ENCODE peak calls at places on chromosomes 3 and 15, in five cellular contexts. P, L, X, W and J are unnamed samples.

GRCh38 chr3:63960048-63960711 is 48.0 kb upstream of the SCAANT1 start:
- DNase-seq in P (no peak), L (no peak), X (no peak), W (peak), J (no peak)

GRCh38 chr3:101561630-101562328 is at the start of gene TRMT10C:
- DNase-seq in P (peak), L (peak), X (no peak), W (peak), J (peak)

GRCh38 chr3:150410311-150411105 is 2.4 kb downstream of the TSC22D2 start:
- DNase-seq in P (peak), L (peak), X (no peak), W (peak), J (peak)

GRCh38 chr3:42706721-42707619 is 4.4 kb upstream of the HHATL start:
- DNase-seq in P (no peak), L (no peak), X (no peak), W (no peak), J (no peak)

GRCh38 chr3:170356596-170357175 is 829 bp upstream of the SKIL start:
- DNase-seq in P (no peak), L (peak), X (no peak), W (peak), J (peak)

GRCh38 chr3:42799376-42799775 is 4.9 kb downstream of the HIGD1A start:
- DNase-seq in P (no peak), L (no peak), X (no peak), W (no peak), J (no peak)

GRCh38 chr3:177452487-177452886 is 255.2 kb upstream of the TBL1XR1 start:
- DNase-seq in P (no peak), L (no peak), X (no peak), W (no peak), J (no peak)

GRCh38 chr15:54046093-54046492 is 67.9 kb downstream of the UNC13C start:
- DNase-seq in P (no peak), L (no peak), X (no peak), W (no peak), J (no peak)

GRCh38 chr3:78737988-78738387 is 1029.8 kb downstream of the ROBO1 start:
- DNase-seq in P (no peak), L (no peak), X (no peak), W (no peak), J (no peak)

GRCh38 chr3:170178631-170179030 is 2.9 kb downstream of the PHC3 start:
- DNase-seq in P (peak), L (no peak), X (no peak), W (no peak), J (no peak)

GRCh38 chr3:52395503-52395865 is 49.4 kb downstream of the SEMA3G start:
- DNase-seq in P (no peak), L (no peak), X (no peak), W (no peak), J (no peak)

GRCh38 chr3:141399200-141399599 is 30.9 kb downstream of the ZBTB38 start:
- DNase-seq in P (no peak), L (no peak), X (no peak), W (no peak), J (no peak)

GRCh38 chr15:94324117-94324826 is 92.9 kb downstream of the MCTP2 start:
- DNase-seq in P (peak), L (peak), X (no peak), W (peak), J (peak)

GRCh38 chr3:178139116-178139515 is 397.1 kb upstream of the KCNMB2 start:
- DNase-seq in P (no peak), L (no peak), X (no peak), W (no peak), J (no peak)

GRCh38 chr3:177371903-177372302 is 174.6 kb upstream of the TBL1XR1 start:
- DNase-seq in P (no peak), L (no peak), X (no peak), W (no peak), J (no peak)

GRCh38 chr3:98021821-98022220 is 13.3 kb downstream of the GABRR3 start:
- DNase-seq in P (no peak), L (no peak), X (no peak), W (no peak), J (no peak)

GRCh38 chr3:187120324-187120723 is 19.0 kb downstream of the RPL39L start:
- DNase-seq in P (no peak), L (no peak), X (no peak), W (no peak), J (no peak)

GRCh38 chr15:94061041-94061440 is 170.3 kb upstream of the MCTP2 start:
- DNase-seq in P (no peak), L (no peak), X (no peak), W (no peak), J (no peak)

GRCh38 chr3:176872771-176873209 is 324.5 kb downstream of the TBL1XR1 start:
- DNase-seq in P (no peak), L (peak), X (no peak), W (peak), J (peak)

GRCh38 chr15:70152070-70152480 is 54.4 kb upstream of the TLE3 start:
- DNase-seq in P (peak), L (no peak), X (no peak), W (no peak), J (peak)

GRCh38 chr15:63003836-63004610 is 38.5 kb upstream of the TPM1 start:
- DNase-seq in P (no peak), L (peak), X (no peak), W (no peak), J (no peak)

GRCh38 chr15:96404560-96404959 is 74.1 kb downstream of the NR2F2 start:
- DNase-seq in P (no peak), L (no peak), X (no peak), W (no peak), J (no peak)

GRCh38 chr3:167480748-167481147 is 6.9 kb upstream of the SERPINI2 start:
- DNase-seq in P (no peak), L (no peak), X (no peak), W (no peak), J (no peak)

GRCh38 chr15:72179950-72180581 is 17.5 kb downstream of the GRAMD2A start:
- DNase-seq in P (no peak), L (no peak), X (no peak), W (no peak), J (peak)

GRCh38 chr3:188205992-188206416 is 52.0 kb downstream of the LPP start:
- DNase-seq in P (no peak), L (peak), X (no peak), W (peak), J (peak)
- TF ChIP-seq CTCF in P (no peak), L (peak), X (no peak), W (peak), J (peak)

DNA sequence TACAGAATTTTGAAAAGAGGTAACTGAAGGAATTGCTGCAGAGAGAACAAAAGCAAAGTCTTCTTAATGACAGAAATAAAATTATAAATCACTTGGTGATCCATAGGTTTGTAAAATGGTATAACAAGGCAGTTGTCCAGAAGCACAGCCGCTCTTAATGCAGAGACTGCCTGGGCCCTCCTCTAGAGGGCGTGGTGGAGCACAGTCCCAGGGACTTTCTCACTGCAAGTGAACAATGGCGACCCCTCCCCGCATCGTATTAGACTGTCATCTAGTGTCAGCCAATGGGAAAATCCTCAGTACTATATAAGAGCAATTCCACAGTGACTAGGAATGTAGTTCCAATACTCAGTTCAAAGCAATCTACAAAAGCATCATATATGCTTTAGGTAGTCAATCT is 26.4 kb upstream of the ZBED2 start:
- DNase-seq in P (no peak), L (peak), X (no peak), W (peak), J (peak)
- TF ChIP-seq CTCF in P (peak), L (peak), X (no peak), W (peak), J (peak)

DNA sequence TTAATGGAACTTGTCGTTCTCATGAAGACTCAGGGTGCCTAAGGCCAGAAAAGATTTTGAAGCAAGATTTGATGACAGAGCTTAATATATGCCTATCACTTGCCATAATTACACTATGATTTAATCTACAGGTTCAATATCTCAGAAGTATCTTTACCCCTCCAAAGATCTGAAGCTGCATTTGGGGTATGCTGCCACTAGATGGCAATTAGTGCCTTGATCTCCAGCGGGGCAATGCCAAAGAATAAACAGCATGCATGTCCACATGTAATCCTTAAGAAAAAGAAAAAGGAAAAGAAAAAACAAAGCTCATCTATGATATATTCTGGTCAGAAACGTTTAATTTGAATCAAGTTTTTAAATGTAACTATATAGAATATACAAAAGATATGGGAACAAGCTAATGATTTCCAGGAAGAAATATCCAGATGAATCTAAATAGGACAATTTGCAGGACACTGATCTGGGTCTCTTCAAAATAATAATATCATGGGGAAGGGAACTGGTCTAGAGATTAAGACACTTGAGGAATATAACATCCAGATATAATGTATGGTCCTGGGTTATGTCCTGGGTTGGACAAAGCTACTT is 55.0 kb upstream of the SOX14 start:
- DNase-seq in P (no peak), L (peak), X (no peak), W (no peak), J (peak)
- TF ChIP-seq CTCF in P (no peak), L (peak), X (no peak), W (peak), J (peak)

DNA sequence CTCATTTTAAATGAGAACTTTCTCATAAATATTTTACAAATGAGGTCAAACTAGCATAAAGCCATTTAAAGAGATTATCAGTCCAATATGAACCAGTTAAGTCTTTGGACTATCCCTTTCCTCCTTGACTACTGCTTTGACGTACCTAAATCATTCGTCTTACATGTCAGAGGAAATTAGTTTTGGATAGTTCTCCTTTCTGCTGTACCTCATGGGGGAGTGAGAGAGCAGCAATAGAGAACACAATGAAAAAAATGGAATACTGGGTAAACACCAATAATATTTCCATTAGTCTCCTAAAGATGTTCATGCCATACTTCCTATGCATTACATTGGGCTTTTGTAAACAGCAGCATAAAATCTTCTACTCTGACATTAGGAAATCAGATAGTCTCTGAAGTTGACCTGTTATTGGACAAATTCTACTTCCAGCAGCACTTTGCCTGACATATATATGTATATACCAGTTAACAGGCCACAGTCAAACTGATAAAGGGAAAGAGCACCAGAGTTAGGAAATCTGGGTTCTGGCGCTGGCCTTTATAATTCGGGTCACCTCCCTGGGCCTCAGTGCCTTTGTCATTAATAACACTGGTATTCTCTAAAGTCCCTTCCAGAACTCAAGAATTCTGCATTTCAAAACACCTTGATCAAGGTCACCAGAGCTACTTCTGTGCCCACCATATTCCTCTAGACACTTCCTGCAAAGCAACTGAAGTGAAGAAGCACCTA is 26.8 kb downstream of the TIMMDC1 start:
- DNase-seq in P (no peak), L (no peak), X (no peak), W (no peak), J (no peak)
- TF ChIP-seq CTCF in P (no peak), L (no peak), X (peak), W (peak), J (no peak)

GRCh38 chr3:107392549-107393165 is 15.4 kb downstream of the CCDC54 start:
- DNase-seq in P (no peak), L (no peak), X (peak), W (no peak), J (no peak)

GRCh38 chr3:107394502-107394901 is 17.3 kb downstream of the CCDC54 start:
- DNase-seq in P (no peak), L (no peak), X (no peak), W (no peak), J (no peak)
- TF ChIP-seq CTCF in P (no peak), L (no peak), X (no peak), W (no peak), J (no peak)